ENCODE peak calls at places on chromosome 19, in eight cellular contexts. E is CD8-positive, alpha-beta memory T cell; A is endodermal cell; M is cardiac muscle cell; P is HCT116; R is BE2C; W is fibroblast of lung; F is ascending aorta. I is an unnamed sample. For H3K4me1, the result is how much of the 10 kb centered on the place peaks cover.

GRCh38 chr19:43763473-43763939 is 8.7 kb upstream of the SMG9 start:
- DNase-seq in F (peak), A (no peak), M (no peak), W (no peak), P (no peak), E (no peak), R (no peak), I (peak)

GRCh38 chr19:3073159-3073563 is 10.9 kb upstream of the TLE5 start:
- DNase-seq in E (no peak), R (peak), A (no peak), F (no peak), W (peak), P (peak), M (peak), I (peak)

GRCh38 chr19:12331211-12331941 is 2.1 kb downstream of the ZNF563 start:
- DNase-seq in E (no peak), F (no peak), A (no peak), M (no peak), R (no peak), P (no peak), W (no peak), I (no peak)

GRCh38 chr19:18225702-18226468 is at the start of gene PDE4C:
- DNase-seq in R (peak), M (peak), E (no peak), W (no peak), F (no peak), P (no peak), A (peak), I (peak)

GRCh38 chr19:48121909-48122371 is 11.3 kb upstream of the PLA2G4C start:
- DNase-seq in F (no peak), W (no peak), E (no peak), R (peak), P (no peak), M (peak), A (no peak), I (no peak)

GRCh38 chr19:58181902-58182576 is 822 bp upstream of the ZNF274 start:
- DNase-seq in R (peak), F (no peak), W (peak), A (peak), E (peak), P (no peak), M (peak), I (no peak)

GRCh38 chr19:4456843-4457653 is 546 bp downstream of the UBXN6 start:
- DNase-seq in R (peak), F (no peak), E (peak), M (peak), A (peak), P (no peak), W (peak), I (peak)

GRCh38 chr19:29705706-29706105 is 9.4 kb downstream of the C19orf12 start:
- DNase-seq in W (no peak), F (no peak), R (no peak), A (no peak), P (no peak), E (no peak), M (no peak), I (no peak)

GRCh38 chr19:56764296-56764695 is 76.2 kb downstream of the PEG3 start:
- DNase-seq in R (no peak), M (no peak), W (no peak), F (no peak), E (no peak), P (no peak), A (no peak), I (no peak)

GRCh38 chr19:37991841-37992248 is 84.8 kb downstream of the SIPA1L3 start:
- DNase-seq in A (peak), W (no peak), P (no peak), R (no peak), F (no peak), E (no peak), M (no peak), I (no peak)

GRCh38 chr19:54299126-54299498 is 13.9 kb downstream of the LILRA5 start:
- DNase-seq in P (no peak), E (no peak), W (no peak), M (no peak), A (no peak), R (no peak), F (no peak), I (no peak)

GRCh38 chr19:45769821-45770191 is 754 bp upstream of the SIX5 start:
- DNase-seq in M (no peak), P (no peak), R (no peak), E (peak), F (no peak), A (no peak), W (no peak), I (peak)

GRCh38 chr19:30283556-30283955 is 88.6 kb upstream of the ZNF536 start:
- DNase-seq in W (no peak), M (no peak), E (no peak), F (no peak), A (no peak), R (no peak), P (no peak), I (no peak)

GRCh38 chr19:54451331-54451871 is 2.4 kb downstream of the LENG8 start:
- DNase-seq in R (no peak), M (no peak), W (no peak), E (no peak), P (no peak), A (peak), F (no peak), I (peak)

GRCh38 chr19:13155472-13156284 is 5.5 kb downstream of the IER2 start:
- DNase-seq in A (peak), P (no peak), E (peak), F (peak), M (peak), R (peak), W (peak), I (peak)

GRCh38 chr19:45954132-45954531 is 19.5 kb downstream of the NOVA2 start:
- DNase-seq in R (peak), W (no peak), P (no peak), F (no peak), A (no peak), M (peak), E (no peak), I (no peak)

GRCh38 chr19:32599736-32600157 is 18.8 kb downstream of the PDCD5 start:
- DNase-seq in M (peak), W (peak), A (peak), R (peak), P (peak), E (peak), F (no peak), I (no peak)

GRCh38 chr19:16506961-16507360 is 10.8 kb downstream of the C19orf44 start:
- DNase-seq in P (no peak), R (no peak), A (no peak), M (no peak), W (no peak), E (no peak), F (no peak), I (no peak)

GRCh38 chr19:49907745-49908446 is 11.2 kb upstream of the IL4I1 start:
- DNase-seq in P (no peak), M (no peak), R (no peak), W (no peak), F (no peak), A (no peak), E (no peak), I (no peak)
- H3K4me1 ChIP-seq in P (under half), M (under half), R (under half), W (under half), F (under half), A (under half), E (under half), I (under half)

GRCh38 chr19:5800361-5801270 is 4.3 kb upstream of the NRTN start:
- DNase-seq in M (no peak), F (no peak), W (no peak), E (no peak), R (no peak), P (no peak), A (no peak), I (peak)
- H3K4me1 ChIP-seq in M (under half), F (under half), W (under half), E (under half), R (under half), P (under half), A (under half), I (under half)

DNA sequence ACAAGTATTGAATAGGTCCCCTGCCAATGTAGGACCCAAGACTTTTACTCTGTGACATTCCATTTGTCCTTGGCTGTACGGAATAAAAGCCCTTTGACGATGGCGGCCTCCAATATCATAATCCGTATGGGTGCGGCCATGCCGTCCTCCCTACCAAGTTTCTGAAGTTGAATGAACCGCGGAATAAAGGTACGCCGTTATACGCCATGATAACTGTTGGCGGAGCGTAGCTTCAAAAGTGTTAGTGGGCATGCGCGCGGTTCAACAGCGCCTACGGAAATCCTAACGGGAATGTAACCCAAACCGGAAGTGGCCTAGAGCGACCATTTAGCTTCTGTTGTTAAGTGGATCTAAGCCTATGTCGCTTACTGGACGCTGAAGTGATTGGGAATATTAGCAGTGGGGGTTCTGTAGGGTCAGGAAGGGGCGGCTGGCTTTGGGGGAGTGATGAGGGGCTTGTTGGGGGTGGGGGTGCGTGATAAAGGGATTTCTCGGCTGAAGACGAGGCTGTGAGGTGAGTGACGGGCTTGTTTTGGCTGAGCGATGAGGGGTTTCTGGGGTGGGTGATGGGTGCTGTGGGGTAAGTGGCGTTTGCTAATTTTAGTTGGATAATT is at the start of gene ZNF175:
- DNase-seq in P (peak), M (peak), E (peak), F (peak), R (peak), W (peak), A (peak), I (peak)
- H3K4me1 ChIP-seq in P (under half), M (under half), E (under half), F (under half), R (under half), W (under half), A (under half), I (under half)

GRCh38 chr19:11090264-11091032 is 1.2 kb downstream of the LDLR start:
- DNase-seq in P (peak), M (peak), A (peak), F (peak), W (peak), E (peak), R (peak), I (peak)

GRCh38 chr19:11089254-11090013 is at the start of gene LDLR:
- DNase-seq in P (peak), A (peak), W (peak), F (peak), R (peak), M (peak), E (peak), I (peak)

GRCh38 chr19:11087870-11088507 is 1.3 kb upstream of the LDLR start:
- DNase-seq in P (no peak), A (no peak), M (no peak), W (no peak), R (no peak), E (no peak), F (no peak), I (no peak)

GRCh38 chr19:11091343-11092153 is 2.3 kb downstream of the LDLR start:
- DNase-seq in F (peak), E (peak), P (peak), M (peak), R (no peak), A (peak), W (peak), I (no peak)

DNA sequence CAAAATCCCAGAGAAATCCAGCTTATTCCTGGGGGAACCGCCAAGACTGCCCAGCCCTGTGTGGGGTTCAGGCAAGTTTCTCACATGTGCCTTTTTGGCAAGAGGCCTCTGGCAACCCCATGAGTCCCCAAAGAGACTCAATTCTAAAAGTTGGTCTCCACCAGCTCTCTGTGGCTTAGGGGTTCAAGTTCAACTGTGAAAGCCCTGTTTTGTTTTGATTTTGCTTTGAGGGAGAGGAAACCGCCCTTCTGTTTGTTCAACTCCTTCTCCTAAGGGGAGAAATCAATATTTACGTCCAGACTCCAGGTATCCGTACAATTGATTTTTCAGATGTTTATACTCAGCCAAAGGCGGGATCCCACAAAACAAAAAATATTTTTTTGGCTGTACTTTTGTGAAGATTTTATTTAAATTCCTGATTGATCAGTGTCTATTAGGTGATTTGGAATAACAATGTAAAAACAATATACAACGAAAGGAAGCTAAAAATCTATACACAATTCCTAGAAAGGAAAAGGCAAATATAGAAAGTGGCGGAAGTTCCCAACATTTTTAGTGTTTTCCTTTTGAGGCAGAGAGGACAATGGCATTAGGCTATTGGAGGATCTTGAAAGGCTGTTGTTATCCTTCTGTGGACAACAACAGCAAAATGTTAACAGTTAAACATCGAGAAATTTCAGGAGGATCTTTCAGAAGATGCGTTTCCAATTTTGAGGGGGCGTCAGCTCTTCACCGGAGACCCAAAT is 582 bp upstream of the LDLR start:
- DNase-seq in W (peak), F (peak), E (no peak), A (no peak), P (no peak), R (no peak), M (no peak), I (peak)
- H3K4me1 ChIP-seq in W (under half), F (under half), E (half or more), A (under half), P (half or more), R (under half), M (under half), I (under half)

DNA sequence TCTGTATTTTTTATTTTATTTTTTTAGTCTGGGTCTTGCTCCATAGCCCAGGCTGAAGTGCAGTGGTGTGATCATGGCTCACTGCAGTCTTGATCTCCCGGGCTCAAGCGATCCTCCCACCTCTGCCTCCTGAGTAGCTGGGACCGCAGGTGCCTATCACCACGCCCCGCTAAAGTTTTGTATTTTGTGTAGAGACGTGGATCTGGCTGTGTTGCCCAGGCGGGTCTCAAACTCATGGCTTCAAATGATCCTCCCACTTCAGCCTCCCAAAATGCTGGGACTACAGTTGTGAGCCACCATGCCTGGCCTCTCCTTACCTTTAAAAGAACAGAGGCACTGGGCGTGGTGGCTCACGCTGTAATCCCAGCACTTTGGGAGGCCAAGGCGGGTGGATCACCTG is 4.2 kb upstream of the MAG start:
- DNase-seq in W (no peak), A (no peak), P (no peak), R (no peak), M (no peak), E (no peak), F (no peak), I (no peak)
- H3K4me1 ChIP-seq in W (under half), A (under half), P (under half), R (under half), M (under half), E (under half), F (under half), I (under half)

DNA sequence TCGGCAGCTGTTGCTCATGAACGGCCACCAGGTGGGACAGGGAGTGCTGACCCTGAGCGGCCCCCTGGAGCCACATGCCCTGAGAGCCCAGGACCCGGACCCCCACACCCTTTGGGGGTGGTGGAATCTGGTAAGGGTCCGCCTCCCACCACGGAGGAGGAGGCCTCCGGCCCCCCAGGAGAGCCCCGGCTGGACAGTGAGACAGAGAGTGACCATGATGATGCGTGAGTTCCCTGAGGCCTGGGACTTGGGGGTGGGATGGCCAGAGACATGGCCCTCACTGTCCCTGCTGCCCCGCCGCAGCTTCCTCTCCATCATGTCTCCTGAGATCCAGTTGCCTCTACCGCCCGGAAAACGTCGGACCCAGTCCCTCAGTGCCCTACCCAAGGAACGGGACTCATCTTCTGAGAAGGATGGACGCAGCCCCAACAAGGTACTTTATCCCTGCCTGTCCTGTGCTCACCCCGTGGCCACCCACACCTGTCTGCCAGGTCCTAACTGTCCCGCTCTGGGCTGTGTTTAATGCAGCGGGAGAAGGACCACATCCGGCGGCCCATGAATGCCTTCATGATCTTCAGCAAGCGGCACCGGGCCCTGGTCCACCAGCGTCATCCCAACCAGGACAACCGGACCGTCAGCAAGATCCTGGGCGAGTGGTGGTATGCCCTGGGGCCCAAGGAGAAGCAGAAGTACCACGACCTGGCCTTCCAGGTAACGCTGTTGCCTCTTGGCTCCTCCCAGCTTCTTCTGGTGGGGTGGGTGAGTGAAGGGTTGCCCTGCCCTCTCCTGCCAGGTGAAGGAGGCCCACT is 14.7 kb upstream of the PRR19 start:
- DNase-seq in R (no peak), A (no peak), P (no peak), M (no peak), E (no peak), F (peak), W (no peak), I (peak)
- H3K4me1 ChIP-seq in R (under half), A (under half), P (half or more), M (under half), E (under half), F (under half), W (under half), I (under half)